ENCODE peak calls at places on chromosome 1, in nine cellular contexts. G is PC-3, X is Karpas-422, Z is left ventricle myocardium inferior, M is endothelial cell of umbilical vein, R is spleen, K is lung, J is neural progenitor cell, Q is OCI-LY7. V is an unnamed sample.

GRCh38 chr1:232473319-232473718 is 156.6 kb downstream of the SIPA1L2 start:
- DNase-seq in G (peak; percentile 33), J (no peak), X (no peak), K (no peak), Z (no peak), Q (no peak), M (no peak), R (no peak), V (no peak)

GRCh38 chr1:187517508-187517907 is 688.8 kb downstream of the PLA2G4A start:
- DNase-seq in R (no peak), M (no peak), J (no peak), G (no peak), Q (no peak), Z (no peak), X (no peak), K (no peak), V (no peak)

GRCh38 chr1:92924501-92924900 is 36.8 kb downstream of the DIPK1A start:
- DNase-seq in J (no peak), R (no peak), M (no peak), Z (no peak), K (no peak), Q (no peak), X (no peak), G (no peak), V (no peak)

GRCh38 chr1:1173793-1174415 is at the start of gene TTLL10:
- DNase-seq in K (no peak), M (no peak), R (peak; percentile 82), J (peak; percentile 69), Q (no peak), G (no peak), Z (peak; percentile 13), X (no peak), V (no peak)

GRCh38 chr1:229199261-229199850 is 71.6 kb upstream of the RAB4A start:
- DNase-seq in R (no peak), G (peak; percentile 59), K (no peak), J (no peak), Z (no peak), M (no peak), X (no peak), Q (no peak), V (no peak)

GRCh38 chr1:232982238-232982944 is 32.0 kb downstream of the NTPCR start:
- DNase-seq in J (no peak), K (no peak), M (no peak), G (peak; percentile 44), Z (no peak), X (no peak), R (no peak), Q (no peak), V (no peak)

GRCh38 chr1:231847612-231848390 is 221.2 kb downstream of the DISC1 start:
- DNase-seq in R (no peak), X (no peak), Q (no peak), Z (peak; percentile 25), K (no peak), G (no peak), M (no peak), J (no peak), V (no peak)

GRCh38 chr1:18926315-18927081 is 24.1 kb upstream of the ALDH4A1 start:
- DNase-seq in K (peak; percentile 65), J (no peak), Q (peak; percentile 53), G (peak; percentile 96), R (peak; percentile 92), M (peak; percentile 95), X (peak; percentile 74), Z (peak; percentile 61), V (peak; percentile 39)

GRCh38 chr1:154819628-154820590 is 50.2 kb downstream of the KCNN3 start:
- DNase-seq in R (no peak), Z (no peak), Q (peak; percentile 65), G (peak; percentile 48), M (no peak), J (peak; percentile 62), K (no peak), X (peak; percentile 84), V (no peak)

GRCh38 chr1:14602131-14602530 is 3.6 kb downstream of the KAZN start:
- DNase-seq in Q (no peak), X (no peak), G (no peak), Z (peak; percentile 25), R (no peak), M (no peak), J (peak; percentile 84), K (peak; percentile 39), V (peak; percentile 82)

GRCh38 chr1:236465959-236466303 is 57.9 kb upstream of the LGALS8 start:
- DNase-seq in Q (peak; percentile 6), K (no peak), J (no peak), Z (no peak), R (no peak), M (no peak), X (peak; percentile 56), G (no peak), V (peak; percentile 85)

GRCh38 chr1:160647329-160647720 is 481 bp upstream of the SLAMF1 start:
- DNase-seq in X (no peak), G (no peak), Z (no peak), R (no peak), K (no peak), Q (no peak), M (no peak), J (no peak), V (no peak)

GRCh38 chr1:181659348-181659957 is 176.1 kb downstream of the CACNA1E start:
- DNase-seq in R (no peak), Q (no peak), Z (no peak), K (no peak), G (no peak), M (no peak), X (no peak), J (no peak), V (no peak)

GRCh38 chr1:241839369-241839990 is 8.5 kb upstream of the EXO1 start:
- DNase-seq in Z (no peak), K (no peak), J (no peak), X (no peak), M (no peak), G (no peak), Q (no peak), R (no peak), V (no peak)

GRCh38 chr1:78440381-78440793 is 50.4 kb upstream of the PTGFR start:
- DNase-seq in M (no peak), K (no peak), Z (no peak), Q (no peak), X (no peak), J (no peak), R (no peak), G (peak; percentile 80), V (no peak)

GRCh38 chr1:198837276-198838021 is 198.6 kb downstream of the PTPRC start:
- DNase-seq in M (no peak), J (no peak), K (no peak), Z (no peak), G (peak; percentile 18), X (no peak), Q (peak; percentile 10), R (no peak), V (no peak)

GRCh38 chr1:246005067-246005466 is 502.0 kb downstream of the SMYD3 start:
- DNase-seq in G (peak; percentile 66), X (no peak), R (no peak), Q (no peak), M (no peak), Z (no peak), J (no peak), K (no peak), V (no peak)

GRCh38 chr1:98086796-98087195 is 166.0 kb upstream of the DPYD start:
- DNase-seq in Q (no peak), R (no peak), M (peak; percentile 95), Z (no peak), J (peak; percentile 46), G (peak; percentile 97), X (no peak), K (no peak), V (no peak)
- H3K27ac ChIP-seq in Q (no peak overlapping the region), R (no peak overlapping the region), M (peak overlapping the region; percentile 71), Z (no peak overlapping the region), J (peak overlapping the region; percentile 71), G (peak overlapping the region; percentile 74), X (no peak overlapping the region), K (no peak overlapping the region), V (no peak overlapping the region)

DNA sequence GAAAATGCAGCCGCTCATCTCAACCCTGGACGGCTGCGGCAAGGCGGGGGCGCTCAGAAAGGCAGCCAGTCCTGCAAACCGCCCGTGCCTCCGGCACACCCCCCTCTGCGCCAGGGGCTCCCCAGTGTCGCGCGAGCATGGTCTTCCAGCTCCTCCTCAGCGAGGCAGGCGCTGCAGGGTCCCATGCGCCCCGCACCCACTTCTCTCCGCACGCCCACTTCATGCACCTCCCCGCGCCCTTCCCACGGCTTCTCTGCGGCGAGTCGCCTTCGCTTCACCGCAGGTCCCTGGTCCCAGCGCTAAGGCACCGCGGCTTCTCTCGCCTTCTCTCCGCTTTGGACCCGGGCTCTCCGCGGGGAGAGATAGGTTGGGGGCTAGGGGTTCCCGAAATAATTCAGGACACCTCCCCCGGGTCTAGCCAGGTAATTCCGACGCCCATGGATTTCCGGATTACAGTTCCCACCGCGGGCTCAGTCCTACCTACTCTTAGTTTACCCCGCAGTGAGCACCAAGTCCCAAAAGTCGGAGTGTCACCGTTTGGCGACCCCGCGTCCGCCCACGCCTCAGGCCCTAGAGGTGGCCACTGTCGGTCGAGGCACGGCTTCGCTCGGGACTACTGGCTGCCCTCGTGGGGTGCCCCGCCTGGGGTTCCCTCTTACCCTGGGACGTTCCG is 67.5 kb downstream of the SYT2 start:
- DNase-seq in M (no peak), K (no peak), R (no peak), Q (no peak), G (no peak), Z (no peak), X (no peak), J (peak; percentile 44), V (no peak)
- H3K27ac ChIP-seq in M (no peak overlapping the region), K (no peak overlapping the region), R (no peak overlapping the region), Q (no peak overlapping the region), G (no peak overlapping the region), Z (no peak overlapping the region), X (no peak overlapping the region), J (no peak overlapping the region), V (no peak overlapping the region)

GRCh38 chr1:114323959-114324825 is 170.5 kb upstream of the SYT6 start:
- DNase-seq in M (no peak), Z (no peak), J (peak; percentile 13), X (no peak), Q (no peak), K (no peak), R (no peak), G (no peak), V (no peak)
- H3K27ac ChIP-seq in M (no peak overlapping the region), Z (no peak overlapping the region), J (no peak overlapping the region), X (no peak overlapping the region), Q (no peak overlapping the region), K (no peak overlapping the region), R (no peak overlapping the region), G (no peak overlapping the region), V (no peak overlapping the region)

GRCh38 chr1:234676103-234676594 is 66.2 kb upstream of the IRF2BP2 start:
- DNase-seq in G (peak; percentile 62), Z (peak; percentile 88), X (peak; percentile 48), R (peak; percentile 88), K (peak; percentile 76), J (peak; percentile 82), Q (peak; percentile 55), M (peak; percentile 82), V (peak; percentile 61)

GRCh38 chr1:234672349-234673135 is 62.6 kb upstream of the IRF2BP2 start:
- DNase-seq in R (no peak), Q (no peak), X (no peak), J (no peak), G (no peak), M (no peak), K (no peak), Z (no peak), V (peak; percentile 50)

GRCh38 chr1:234674218-234674815 is 64.3 kb upstream of the IRF2BP2 start:
- DNase-seq in X (no peak), M (no peak), R (no peak), K (no peak), Q (no peak), Z (no peak), G (no peak), J (no peak), V (no peak)

GRCh38 chr1:234675561-234675960 is 65.6 kb upstream of the IRF2BP2 start:
- DNase-seq in Z (no peak), Q (no peak), J (no peak), G (no peak), X (no peak), M (no peak), R (no peak), K (no peak), V (no peak)

GRCh38 chr1:234675006-234675405 is 65.0 kb upstream of the IRF2BP2 start:
- DNase-seq in X (no peak), J (no peak), K (no peak), R (no peak), G (no peak), Z (no peak), Q (no peak), M (no peak), V (no peak)
- H3K27ac ChIP-seq in X (no peak overlapping the region), J (no peak overlapping the region), K (peak overlapping the region; percentile 26), R (no peak overlapping the region), G (no peak overlapping the region), Z (no peak overlapping the region), Q (no peak overlapping the region), M (no peak overlapping the region), V (no peak overlapping the region)

V was measured in thyroid gland.